ENCODE peak calls at places on chromosomes 1 and 21, in six cellular contexts. One of them, this sample, is unnamed.

GRCh38 chr1:236282159-236282716 is 480 bp upstream of the ERO1B start:
- ATAC-seq in activated CD4-positive, CD25-positive, alpha-beta regulatory T cell treated with anti-CD3 and anti-CD28 coated beads, Interleukin-2, amount 50 U/mL, for 24 hours: peak; percentile 12
- ATAC-seq in aorta: no peak
- ATAC-seq in activated T-cell treated with anti-CD3 and anti-CD28 coated beads, Interleukin-2, amount 50 U/mL, for 72 hours: no peak
- ATAC-seq in Right ventricle myocardium superior: no peak
- ATAC-seq in right cardiac atrium: no peak
- ATAC-seq in this sample: peak; percentile 28

GRCh38 chr1:31122779-31123178 is 57.3 kb upstream of the PUM1 start:
- ATAC-seq in activated T-cell treated with anti-CD3 and anti-CD28 coated beads, Interleukin-2, amount 50 U/mL, for 72 hours: no peak
- ATAC-seq in activated CD4-positive, CD25-positive, alpha-beta regulatory T cell treated with anti-CD3 and anti-CD28 coated beads, Interleukin-2, amount 50 U/mL, for 24 hours: no peak
- ATAC-seq in Right ventricle myocardium superior: no peak
- ATAC-seq in right cardiac atrium: no peak
- ATAC-seq in aorta: no peak
- ATAC-seq in this sample: no peak

GRCh38 chr1:112304612-112305011 is 91.4 kb upstream of the CTTNBP2NL start:
- ATAC-seq in activated CD4-positive, CD25-positive, alpha-beta regulatory T cell treated with anti-CD3 and anti-CD28 coated beads, Interleukin-2, amount 50 U/mL, for 24 hours: no peak
- ATAC-seq in aorta: no peak
- ATAC-seq in activated T-cell treated with anti-CD3 and anti-CD28 coated beads, Interleukin-2, amount 50 U/mL, for 72 hours: no peak
- ATAC-seq in right cardiac atrium: peak; percentile 26
- ATAC-seq in Right ventricle myocardium superior: no peak
- ATAC-seq in this sample: no peak

GRCh38 chr1:111864862-111865261 is 109.2 kb downstream of the DDX20 start:
- ATAC-seq in activated T-cell treated with anti-CD3 and anti-CD28 coated beads, Interleukin-2, amount 50 U/mL, for 72 hours: no peak
- ATAC-seq in activated CD4-positive, CD25-positive, alpha-beta regulatory T cell treated with anti-CD3 and anti-CD28 coated beads, Interleukin-2, amount 50 U/mL, for 24 hours: no peak
- ATAC-seq in aorta: no peak
- ATAC-seq in right cardiac atrium: no peak
- ATAC-seq in Right ventricle myocardium superior: no peak
- ATAC-seq in this sample: no peak

GRCh38 chr1:42690477-42691156 is 8.4 kb downstream of the YBX1 start:
- ATAC-seq in activated T-cell treated with anti-CD3 and anti-CD28 coated beads, Interleukin-2, amount 50 U/mL, for 72 hours: peak; percentile 71
- ATAC-seq in activated CD4-positive, CD25-positive, alpha-beta regulatory T cell treated with anti-CD3 and anti-CD28 coated beads, Interleukin-2, amount 50 U/mL, for 24 hours: peak; percentile 86
- ATAC-seq in right cardiac atrium: no peak
- ATAC-seq in aorta: no peak
- ATAC-seq in Right ventricle myocardium superior: no peak
- ATAC-seq in this sample: peak; percentile 37

GRCh38 chr1:156963621-156964020 is 43.2 kb downstream of the LRRC71 start:
- ATAC-seq in activated T-cell treated with anti-CD3 and anti-CD28 coated beads, Interleukin-2, amount 50 U/mL, for 72 hours: peak; percentile 71
- ATAC-seq in Right ventricle myocardium superior: peak; percentile 53
- ATAC-seq in aorta: peak; percentile 19
- ATAC-seq in activated CD4-positive, CD25-positive, alpha-beta regulatory T cell treated with anti-CD3 and anti-CD28 coated beads, Interleukin-2, amount 50 U/mL, for 24 hours: peak; percentile 67
- ATAC-seq in right cardiac atrium: peak; percentile 44
- ATAC-seq in this sample: peak; percentile 17

GRCh38 chr1:197356723-197357533 is 88.9 kb downstream of the CRB1 start:
- ATAC-seq in Right ventricle myocardium superior: peak; percentile 71
- ATAC-seq in aorta: peak; percentile 66
- ATAC-seq in activated CD4-positive, CD25-positive, alpha-beta regulatory T cell treated with anti-CD3 and anti-CD28 coated beads, Interleukin-2, amount 50 U/mL, for 24 hours: peak; percentile 20
- ATAC-seq in right cardiac atrium: peak; percentile 60
- ATAC-seq in activated T-cell treated with anti-CD3 and anti-CD28 coated beads, Interleukin-2, amount 50 U/mL, for 72 hours: peak; percentile 45
- ATAC-seq in this sample: peak; percentile 57

GRCh38 chr1:151475175-151475574 is 15.9 kb upstream of the POGZ start:
- ATAC-seq in aorta: no peak
- ATAC-seq in right cardiac atrium: no peak
- ATAC-seq in Right ventricle myocardium superior: no peak
- ATAC-seq in activated CD4-positive, CD25-positive, alpha-beta regulatory T cell treated with anti-CD3 and anti-CD28 coated beads, Interleukin-2, amount 50 U/mL, for 24 hours: peak; percentile 94
- ATAC-seq in activated T-cell treated with anti-CD3 and anti-CD28 coated beads, Interleukin-2, amount 50 U/mL, for 72 hours: peak; percentile 99
- ATAC-seq in this sample: peak; percentile 59

GRCh38 chr1:201156819-201157218 is 2.5 kb upstream of the TMEM9 start:
- ATAC-seq in Right ventricle myocardium superior: no peak
- ATAC-seq in activated T-cell treated with anti-CD3 and anti-CD28 coated beads, Interleukin-2, amount 50 U/mL, for 72 hours: no peak
- ATAC-seq in aorta: no peak
- ATAC-seq in right cardiac atrium: no peak
- ATAC-seq in activated CD4-positive, CD25-positive, alpha-beta regulatory T cell treated with anti-CD3 and anti-CD28 coated beads, Interleukin-2, amount 50 U/mL, for 24 hours: no peak
- ATAC-seq in this sample: no peak

GRCh38 chr1:15180945-15181523 is 27.5 kb downstream of the TMEM51 start:
- ATAC-seq in activated CD4-positive, CD25-positive, alpha-beta regulatory T cell treated with anti-CD3 and anti-CD28 coated beads, Interleukin-2, amount 50 U/mL, for 24 hours: no peak
- ATAC-seq in aorta: no peak
- ATAC-seq in right cardiac atrium: no peak
- ATAC-seq in activated T-cell treated with anti-CD3 and anti-CD28 coated beads, Interleukin-2, amount 50 U/mL, for 72 hours: no peak
- ATAC-seq in Right ventricle myocardium superior: no peak
- ATAC-seq in this sample: peak; percentile 88

GRCh38 chr1:197761654-197762053 is 13.6 kb downstream of the DENND1B start:
- ATAC-seq in activated CD4-positive, CD25-positive, alpha-beta regulatory T cell treated with anti-CD3 and anti-CD28 coated beads, Interleukin-2, amount 50 U/mL, for 24 hours: peak; percentile 30
- ATAC-seq in Right ventricle myocardium superior: no peak
- ATAC-seq in activated T-cell treated with anti-CD3 and anti-CD28 coated beads, Interleukin-2, amount 50 U/mL, for 72 hours: no peak
- ATAC-seq in right cardiac atrium: no peak
- ATAC-seq in aorta: no peak
- ATAC-seq in this sample: no peak

GRCh38 chr1:17075470-17076255 is 21.8 kb upstream of the SDHB start:
- ATAC-seq in activated T-cell treated with anti-CD3 and anti-CD28 coated beads, Interleukin-2, amount 50 U/mL, for 72 hours: no peak
- ATAC-seq in Right ventricle myocardium superior: no peak
- ATAC-seq in activated CD4-positive, CD25-positive, alpha-beta regulatory T cell treated with anti-CD3 and anti-CD28 coated beads, Interleukin-2, amount 50 U/mL, for 24 hours: no peak
- ATAC-seq in right cardiac atrium: no peak
- ATAC-seq in aorta: no peak
- ATAC-seq in this sample: peak; percentile 72

GRCh38 chr1:207459008-207459407 is 4.9 kb downstream of the CR2 start:
- ATAC-seq in activated CD4-positive, CD25-positive, alpha-beta regulatory T cell treated with anti-CD3 and anti-CD28 coated beads, Interleukin-2, amount 50 U/mL, for 24 hours: no peak
- ATAC-seq in activated T-cell treated with anti-CD3 and anti-CD28 coated beads, Interleukin-2, amount 50 U/mL, for 72 hours: no peak
- ATAC-seq in aorta: no peak
- ATAC-seq in Right ventricle myocardium superior: no peak
- ATAC-seq in right cardiac atrium: no peak
- ATAC-seq in this sample: no peak

GRCh38 chr1:159429074-159429861 is 2.7 kb upstream of the OR10J4 start:
- ATAC-seq in right cardiac atrium: no peak
- ATAC-seq in Right ventricle myocardium superior: no peak
- ATAC-seq in activated T-cell treated with anti-CD3 and anti-CD28 coated beads, Interleukin-2, amount 50 U/mL, for 72 hours: no peak
- ATAC-seq in aorta: no peak
- ATAC-seq in activated CD4-positive, CD25-positive, alpha-beta regulatory T cell treated with anti-CD3 and anti-CD28 coated beads, Interleukin-2, amount 50 U/mL, for 24 hours: no peak
- ATAC-seq in this sample: no peak

GRCh38 chr21:37503848-37504467 is 137.4 kb downstream of the DYRK1A start:
- ATAC-seq in activated CD4-positive, CD25-positive, alpha-beta regulatory T cell treated with anti-CD3 and anti-CD28 coated beads, Interleukin-2, amount 50 U/mL, for 24 hours: peak; percentile 93
- ATAC-seq in Right ventricle myocardium superior: no peak
- ATAC-seq in right cardiac atrium: no peak
- ATAC-seq in aorta: no peak
- ATAC-seq in activated T-cell treated with anti-CD3 and anti-CD28 coated beads, Interleukin-2, amount 50 U/mL, for 72 hours: peak; percentile 86
- ATAC-seq in this sample: no peak

GRCh38 chr21:15192243-15192642 is 127.4 kb upstream of the NRIP1 start:
- ATAC-seq in activated T-cell treated with anti-CD3 and anti-CD28 coated beads, Interleukin-2, amount 50 U/mL, for 72 hours: no peak
- ATAC-seq in aorta: no peak
- ATAC-seq in right cardiac atrium: no peak
- ATAC-seq in activated CD4-positive, CD25-positive, alpha-beta regulatory T cell treated with anti-CD3 and anti-CD28 coated beads, Interleukin-2, amount 50 U/mL, for 24 hours: no peak
- ATAC-seq in Right ventricle myocardium superior: no peak
- ATAC-seq in this sample: peak; percentile 90

GRCh38 chr1:88504601-88505000 is 179.5 kb upstream of the PKN2 start:
- ATAC-seq in Right ventricle myocardium superior: no peak
- ATAC-seq in aorta: no peak
- ATAC-seq in right cardiac atrium: no peak
- ATAC-seq in activated T-cell treated with anti-CD3 and anti-CD28 coated beads, Interleukin-2, amount 50 U/mL, for 72 hours: no peak
- ATAC-seq in activated CD4-positive, CD25-positive, alpha-beta regulatory T cell treated with anti-CD3 and anti-CD28 coated beads, Interleukin-2, amount 50 U/mL, for 24 hours: no peak
- ATAC-seq in this sample: no peak